ENCODE peak calls at places on chromosomes 1 and 21, in five cellular contexts. T is neural progenitor cell, H is uterus, B is AG04450, C is right cardiac atrium. Q is an unnamed sample.

GRCh38 chr21:46069719-46070279 is 28.1 kb upstream of the COL6A2 start:
- DNase-seq in T (no peak), H (no peak), B (no peak), C (peak; percentile 19), Q (no peak)

GRCh38 chr1:157269656-157270375 is 131.6 kb upstream of the ETV3 start:
- DNase-seq in T (no peak), H (no peak), B (no peak), C (no peak), Q (no peak)

GRCh38 chr1:14815175-14815882 is 216.8 kb downstream of the KAZN start:
- DNase-seq in T (no peak), H (no peak), B (no peak), C (no peak), Q (no peak)

GRCh38 chr1:19385869-19386591 is 73.9 kb downstream of the SLC66A1 start:
- DNase-seq in T (no peak), H (peak; percentile 72), B (no peak), C (peak; percentile 82), Q (peak; percentile 25)

GRCh38 chr1:112538883-112539282 is 30.1 kb downstream of the WNT2B start:
- DNase-seq in T (no peak), H (no peak), B (no peak), C (no peak), Q (no peak)

GRCh38 chr1:47616036-47616435 is 178.2 kb downstream of the FOXD2 start:
- DNase-seq in T (no peak), H (no peak), B (no peak), C (no peak), Q (no peak)

GRCh38 chr1:170048515-170048914 is 26.0 kb downstream of the KIFAP3 start:
- DNase-seq in T (no peak), H (no peak), B (no peak), C (peak; percentile 18), Q (no peak)

GRCh38 chr1:143584508-143584907 is 387.3 kb downstream of the FAM72C start:
- DNase-seq in T (no peak), H (no peak), B (no peak), C (no peak), Q (no peak)

GRCh38 chr1:84271452-84272273 is 29.8 kb upstream of the SAMD13 start:
- DNase-seq in T (peak; percentile 54), H (no peak), B (no peak), C (no peak), Q (no peak)

GRCh38 chr1:223872308-223872878 is 26.6 kb upstream of the TP53BP2 start:
- DNase-seq in T (peak; percentile 8), H (no peak), B (no peak), C (no peak), Q (no peak)

GRCh38 chr1:102858695-102859094 is 249.6 kb downstream of the COL11A1 start:
- DNase-seq in T (no peak), H (no peak), B (no peak), C (no peak), Q (no peak)

GRCh38 chr1:151867785-151868403 is 14.4 kb upstream of the THEM5 start:
- DNase-seq in T (no peak), H (no peak), B (no peak), C (no peak), Q (no peak)

GRCh38 chr1:61589382-61589765 is 135.6 kb downstream of the TM2D1 start:
- DNase-seq in T (no peak), H (peak; percentile 43), B (no peak), C (peak; percentile 85), Q (no peak)

GRCh38 chr1:159851386-159851785 is 11.1 kb downstream of the VSIG8 start:
- DNase-seq in T (no peak), H (no peak), B (no peak), C (no peak), Q (no peak)

GRCh38 chr1:87273291-87273690 is 55.4 kb upstream of the LMO4 start:
- DNase-seq in T (peak; percentile 50), H (no peak), B (no peak), C (no peak), Q (no peak)

GRCh38 chr1:90393025-90393424 is 324.1 kb downstream of the BARHL2 start:
- DNase-seq in T (no peak), H (no peak), B (no peak), C (no peak), Q (no peak)

GRCh38 chr1:75471245-75471644 is 139.7 kb downstream of the SLC44A5 start:
- DNase-seq in T (no peak), H (no peak), B (no peak), C (no peak), Q (no peak)

GRCh38 chr1:91891969-91892368 is 6.0 kb upstream of the TGFBR3 start:
- DNase-seq in T (peak; percentile 22), H (no peak), B (no peak), C (no peak), Q (no peak)

GRCh38 chr1:108913105-108913948 is 36.5 kb downstream of the GPSM2 start:
- DNase-seq in T (no peak), H (no peak), B (no peak), C (no peak), Q (no peak)

GRCh38 chr1:97364086-97364485 is 556.7 kb downstream of the DPYD start:
- DNase-seq in T (no peak), H (no peak), B (no peak), C (no peak), Q (no peak)

GRCh38 chr1:157197906-157198435 is 59.8 kb upstream of the ETV3 start:
- DNase-seq in T (no peak), H (no peak), B (no peak), C (no peak), Q (no peak)

GRCh38 chr1:66242646-66243547 is 291.1 kb upstream of the SGIP1 start:
- DNase-seq in T (peak; percentile 90), H (peak; percentile 89), B (peak; percentile 71), C (peak; percentile 96), Q (peak; percentile 42)

GRCh38 chr1:15750924-15751323 is 7.7 kb upstream of the FBLIM1 start:
- DNase-seq in T (no peak), H (no peak), B (no peak), C (no peak), Q (no peak)

GRCh38 chr1:157457279-157457678 is 95.0 kb downstream of the FCRL5 start:
- DNase-seq in T (no peak), H (no peak), B (no peak), C (no peak), Q (no peak)

GRCh38 chr1:40338745-40339419 is 21.8 kb upstream of the COL9A2 start:
- DNase-seq in T (peak; percentile 85), H (peak; percentile 75), B (peak; percentile 45), C (peak; percentile 90), Q (peak; percentile 36)
- H3K4me3 ChIP-seq in T (no peak overlapping the region), H (no peak overlapping the region), B (no peak overlapping the region), C (no peak overlapping the region), Q (peak overlapping the region; percentile 2)

GRCh38 chr1:227922501-227923352 is 25.0 kb downstream of the WNT9A start:
- DNase-seq in T (peak; percentile 91), H (no peak), B (no peak), C (peak; percentile 14), Q (no peak)
- H3K4me3 ChIP-seq in T (peak overlapping the region; percentile 9), H (no peak overlapping the region), B (no peak overlapping the region), C (no peak overlapping the region), Q (no peak overlapping the region)

GRCh38 chr1:43272161-43272560 is 2.4 kb downstream of the TMEM125 start:
- DNase-seq in T (no peak), H (no peak), B (no peak), C (no peak), Q (no peak)

GRCh38 chr1:43271186-43272118 is 1.7 kb downstream of the TMEM125 start:
- DNase-seq in T (no peak), H (no peak), B (no peak), C (no peak), Q (no peak)

GRCh38 chr1:43272576-43273571 is 3.1 kb downstream of the TMEM125 start:
- DNase-seq in T (no peak), H (no peak), B (no peak), C (no peak), Q (no peak)

GRCh38 chr1:43269627-43270375 is at the start of gene TMEM125:
- DNase-seq in T (no peak), H (no peak), B (no peak), C (no peak), Q (no peak)

DNA sequence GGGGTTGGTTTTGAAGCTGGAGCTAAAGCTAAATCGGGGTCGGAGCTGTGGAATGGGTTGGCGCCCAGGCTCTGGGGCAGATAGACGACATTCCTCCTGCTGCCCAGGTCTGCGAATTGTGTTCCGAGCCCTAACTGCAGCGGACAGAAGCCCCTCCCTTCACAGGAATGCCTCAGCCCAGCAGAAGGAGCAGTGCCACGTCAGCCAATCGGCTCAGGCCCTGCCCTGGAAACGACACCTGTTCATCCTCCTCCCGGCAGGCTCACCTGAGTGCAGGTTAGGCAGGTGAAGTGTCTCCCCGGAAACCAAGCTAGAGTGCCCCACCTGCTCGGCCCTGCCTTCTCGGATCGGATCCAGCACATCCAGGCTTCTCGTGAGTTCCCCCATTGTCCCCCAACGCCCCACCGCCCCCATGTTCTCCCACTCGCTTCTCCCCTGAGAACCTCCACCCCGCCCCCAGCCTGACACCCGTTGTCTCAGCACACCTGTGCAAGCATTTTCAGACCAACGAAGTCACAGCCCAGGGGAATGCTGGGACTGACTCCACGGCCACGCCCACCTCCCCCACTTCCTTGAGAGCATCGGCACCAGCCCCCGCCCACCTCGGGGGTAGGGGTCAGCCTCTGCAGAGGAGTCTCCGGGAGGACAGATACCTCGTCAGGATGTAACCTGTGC is 775 bp downstream of the TMEM125 start:
- DNase-seq in T (peak; percentile 69), H (no peak), B (no peak), C (peak; percentile 59), Q (no peak)
- H3K4me3 ChIP-seq in T (peak overlapping the region; percentile 51), H (no peak overlapping the region), B (no peak overlapping the region), C (peak overlapping the region; percentile 11), Q (no peak overlapping the region)

DNA sequence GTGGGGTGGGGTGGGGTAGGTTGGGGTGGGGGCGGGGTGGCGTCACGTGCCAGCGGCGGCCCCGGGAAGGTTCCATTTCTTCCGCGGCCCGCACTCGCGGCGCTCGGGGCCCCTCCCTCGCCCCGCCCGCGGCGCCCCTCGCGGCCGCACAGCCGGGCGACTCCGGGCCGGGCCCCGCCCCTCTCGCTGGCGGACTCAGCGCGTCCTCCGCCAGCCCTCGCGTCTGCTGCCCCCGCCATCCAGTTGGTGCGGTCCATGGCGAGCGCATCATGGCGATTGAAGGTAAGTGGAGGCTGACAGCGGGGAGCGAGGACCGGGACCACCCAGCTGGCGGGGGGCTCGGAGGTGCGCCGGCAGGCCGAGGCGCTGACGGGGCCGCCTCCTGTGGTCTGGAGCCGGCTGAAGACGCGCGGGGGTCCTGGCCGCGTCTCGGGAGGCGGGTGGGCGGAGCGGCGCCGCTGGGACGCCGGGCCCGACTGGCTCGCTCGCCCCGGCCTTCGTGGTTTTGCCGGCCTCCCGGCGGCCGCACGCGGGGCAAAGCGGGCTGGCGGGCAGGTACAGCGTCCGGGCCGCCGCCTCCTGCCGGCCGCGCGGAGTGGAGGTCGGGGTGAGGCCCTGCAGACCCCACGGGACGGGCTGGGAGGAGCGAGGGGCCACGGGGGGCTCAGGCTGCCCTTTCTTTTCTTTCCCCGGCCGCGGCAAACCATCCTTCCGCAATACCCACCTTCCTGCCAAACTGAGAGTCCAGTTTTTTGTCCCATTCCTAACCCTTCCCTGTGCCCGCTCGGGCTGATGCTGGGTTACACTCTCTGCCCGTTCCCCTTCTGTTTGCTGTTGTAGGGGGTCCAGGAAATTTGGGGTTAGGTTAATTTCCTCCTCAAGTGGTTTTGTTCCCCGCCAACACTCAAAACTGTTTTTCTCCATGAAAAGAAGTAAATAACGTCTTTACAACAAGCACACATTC is at the start of gene SYT14:
- DNase-seq in T (peak; percentile 93), H (no peak), B (no peak), C (peak; percentile 13), Q (no peak)
- H3K4me3 ChIP-seq in T (peak within 1 kb of the TSS; percentile 92), H (no peak within 1 kb of the TSS), B (peak within 1 kb of the TSS; percentile 72), C (peak within 1 kb of the TSS; percentile 33), Q (peak within 1 kb of the TSS; percentile 25)